ENCODE peak calls at places on chromosomes 13 and 19, in ten cellular contexts. H, E, F, Y, Q, R, J, N, L and T are unnamed samples.

GRCh38 chr19:39915101-39915847 is 19.2 kb downstream of the FCGBP start:
- DNase-seq in H (no peak), E (no peak), F (no peak), Y (no peak), Q (no peak), R (no peak), J (no peak), N (no peak), L (no peak), T (no peak)

GRCh38 chr13:102191951-102192461 is 209.8 kb downstream of the FGF14 start:
- DNase-seq in H (peak), E (no peak), F (peak), Y (no peak), Q (no peak), R (no peak), J (no peak), N (no peak), L (peak), T (no peak)

GRCh38 chr13:112213467-112214245 is 146.7 kb downstream of the SOX1 start:
- DNase-seq in H (no peak), E (no peak), F (no peak), Y (no peak), Q (no peak), R (no peak), J (peak), N (peak), L (no peak), T (no peak)

GRCh38 chr13:80798576-80799133 is 457.7 kb upstream of the SPRY2 start:
- DNase-seq in H (peak), E (no peak), F (peak), Y (no peak), Q (no peak), R (no peak), J (no peak), N (no peak), L (no peak), T (no peak)

GRCh38 chr13:62760724-62761123 is 1345.1 kb upstream of the PCDH20 start:
- DNase-seq in H (no peak), E (no peak), F (no peak), Y (no peak), Q (no peak), R (no peak), J (no peak), N (no peak), L (no peak), T (no peak)

GRCh38 chr19:28296506-28296905 is 916.4 kb downstream of the UQCRFS1 start:
- DNase-seq in H (no peak), E (no peak), F (peak), Y (no peak), Q (no peak), R (no peak), J (no peak), N (no peak), L (peak), T (no peak)

GRCh38 chr13:98910501-98910951 is 67.3 kb downstream of the DOCK9 start:
- DNase-seq in H (peak), E (no peak), F (peak), Y (peak), Q (no peak), R (no peak), J (peak), N (no peak), L (peak), T (no peak)

GRCh38 chr19:55654833-55655647 is at the start of gene U2AF2:
- DNase-seq in H (peak), E (peak), F (peak), Y (peak), Q (peak), R (peak), J (peak), N (peak), L (peak), T (peak)

GRCh38 chr13:43664700-43665191 is 122.0 kb downstream of the ENOX1 start:
- DNase-seq in H (peak), E (peak), F (peak), Y (no peak), Q (no peak), R (peak), J (peak), N (no peak), L (peak), T (no peak)

GRCh38 chr13:110239280-110240120 is 67.5 kb downstream of the COL4A1 start:
- DNase-seq in H (no peak), E (no peak), F (peak), Y (no peak), Q (no peak), R (no peak), J (no peak), N (no peak), L (no peak), T (no peak)

GRCh38 chr19:35557539-35558399 is 5.7 kb downstream of the ATP4A start:
- DNase-seq in H (peak), E (peak), F (peak), Y (peak), Q (no peak), R (peak), J (peak), N (peak), L (peak), T (peak)

GRCh38 chr13:41668130-41668757 is 210.9 kb downstream of the RGCC start:
- DNase-seq in H (peak), E (no peak), F (peak), Y (peak), Q (no peak), R (peak), J (peak), N (no peak), L (peak), T (no peak)

GRCh38 chr13:44117351-44117750 is 237.6 kb downstream of the LACC1 start:
- DNase-seq in H (peak), E (no peak), F (peak), Y (no peak), Q (no peak), R (no peak), J (no peak), N (no peak), L (peak), T (no peak)

GRCh38 chr13:46595136-46595917 is 42.4 kb downstream of the LRCH1 start:
- DNase-seq in H (no peak), E (no peak), F (peak), Y (no peak), Q (no peak), R (no peak), J (no peak), N (no peak), L (peak), T (no peak)

GRCh38 chr19:29325241-29325975 is 112.5 kb upstream of the UQCRFS1 start:
- DNase-seq in H (no peak), E (no peak), F (no peak), Y (no peak), Q (no peak), R (no peak), J (no peak), N (no peak), L (no peak), T (no peak)

GRCh38 chr19:5331790-5332189 is 8.8 kb downstream of the PTPRS start:
- DNase-seq in H (no peak), E (no peak), F (no peak), Y (no peak), Q (no peak), R (no peak), J (no peak), N (no peak), L (no peak), T (no peak)

GRCh38 chr19:36460046-36460445 is 29.3 kb downstream of the ZNF566 start:
- DNase-seq in H (no peak), E (no peak), F (no peak), Y (no peak), Q (no peak), R (no peak), J (no peak), N (no peak), L (no peak), T (no peak)

GRCh38 chr19:7254590-7254989 is 39.6 kb downstream of the INSR start:
- DNase-seq in H (no peak), E (no peak), F (no peak), Y (peak), Q (no peak), R (no peak), J (peak), N (no peak), L (no peak), T (no peak)

GRCh38 chr19:31353826-31354225 is 4.6 kb upstream of the TSHZ3 start:
- DNase-seq in H (no peak), E (no peak), F (no peak), Y (no peak), Q (no peak), R (no peak), J (no peak), N (no peak), L (no peak), T (no peak)

GRCh38 chr13:43546260-43546659 is 240.5 kb downstream of the ENOX1 start:
- DNase-seq in H (peak), E (peak), F (peak), Y (peak), Q (no peak), R (peak), J (no peak), N (no peak), L (peak), T (no peak)

GRCh38 chr19:51784922-51785690 is 9.9 kb upstream of the FPR3 start:
- DNase-seq in H (peak), E (no peak), F (peak), Y (peak), Q (no peak), R (no peak), J (no peak), N (peak), L (peak), T (no peak)

GRCh38 chr19:6126335-6126974 is 9.0 kb upstream of the ACSBG2 start:
- DNase-seq in H (peak), E (no peak), F (peak), Y (no peak), Q (no peak), R (peak), J (peak), N (no peak), L (peak), T (no peak)

GRCh38 chr13:33322965-33323668 is 37.6 kb upstream of the STARD13 start:
- DNase-seq in H (no peak), E (no peak), F (no peak), Y (no peak), Q (no peak), R (no peak), J (no peak), N (no peak), L (no peak), T (no peak)

GRCh38 chr13:35712907-35713685 is 236.6 kb upstream of the MAB21L1 start:
- DNase-seq in H (peak), E (no peak), F (peak), Y (no peak), Q (no peak), R (no peak), J (no peak), N (no peak), L (no peak), T (no peak)
- TF ChIP-seq CTCF in H (no peak), E (no peak), F (peak), Y (no peak), Q (no peak), R (no peak), J (no peak), N (no peak), L (no peak), T (no peak)

GRCh38 chr13:27783111-27783510 is 9.2 kb upstream of the GSX1 start:
- DNase-seq in H (peak), E (no peak), F (no peak), Y (peak), Q (no peak), R (peak), J (no peak), N (no peak), L (peak), T (no peak)
- TF ChIP-seq CTCF in H (peak), E (no peak), F (peak), Y (peak), Q (peak), R (peak), J (no peak), N (peak), L (peak), T (peak)

GRCh38 chr19:11558881-11559828 is at the start of gene ELOF1:
- DNase-seq in H (peak), E (peak), F (peak), Y (peak), Q (peak), R (peak), J (peak), N (peak), L (peak), T (peak)
- TF ChIP-seq CTCF in H (peak), E (no peak), F (peak), Y (peak), Q (peak), R (peak), J (no peak), N (no peak), L (peak), T (peak)

DNA sequence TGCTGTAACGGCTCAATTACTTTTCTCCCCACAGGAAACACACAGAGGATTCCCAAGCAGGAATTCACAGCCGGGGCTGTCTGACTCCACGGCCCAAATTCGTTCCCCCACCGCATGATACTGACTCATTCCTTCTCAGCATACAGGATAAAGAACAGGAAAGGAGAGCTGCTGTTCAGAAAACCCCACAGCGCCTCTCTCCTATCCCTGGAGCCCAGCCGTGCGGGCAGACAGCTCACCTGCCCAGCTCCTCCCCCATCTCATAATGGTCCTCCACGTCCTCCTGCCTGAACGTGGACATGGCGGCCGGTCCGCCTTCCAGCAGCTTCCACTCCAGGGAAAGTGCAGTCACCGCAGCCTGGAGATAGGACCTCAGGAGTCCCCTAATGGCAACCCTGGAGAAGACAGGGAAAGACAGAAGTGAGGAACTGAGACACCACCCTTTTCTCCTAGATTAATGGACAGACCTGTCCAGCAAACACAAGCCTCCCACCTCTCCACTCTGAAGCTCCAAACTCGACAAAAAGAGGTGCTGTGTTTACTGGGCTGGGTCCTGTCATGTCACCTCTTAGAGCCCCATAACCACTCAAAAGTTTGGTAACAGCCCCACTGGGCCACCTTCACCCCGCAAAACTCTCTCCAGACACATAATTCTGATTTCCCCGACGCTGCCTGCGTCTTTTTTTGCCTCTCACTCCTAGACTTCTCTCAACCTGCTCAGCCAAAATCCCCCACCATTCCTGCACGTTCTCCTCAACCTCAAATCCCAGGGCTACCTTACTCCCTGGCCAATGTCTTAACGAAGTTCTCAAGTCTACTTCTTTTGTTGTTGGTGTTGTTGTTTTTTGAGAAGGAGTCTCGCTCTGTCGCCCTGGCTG is 1.2 kb downstream of the DAPK3 start:
- DNase-seq in H (peak), E (peak), F (peak), Y (no peak), Q (no peak), R (peak), J (peak), N (no peak), L (peak), T (no peak)
- TF ChIP-seq CTCF in H (peak), E (no peak), F (peak), Y (peak), Q (no peak), R (peak), J (no peak), N (no peak), L (peak), T (peak)

GRCh38 chr13:30616927-30617314 is 799 bp upstream of the USPL1 start:
- DNase-seq in H (peak), E (no peak), F (peak), Y (peak), Q (no peak), R (peak), J (peak), N (peak), L (peak), T (no peak)

GRCh38 chr13:30615851-30616311 is 1.8 kb upstream of the USPL1 start:
- DNase-seq in H (peak), E (no peak), F (peak), Y (no peak), Q (no peak), R (peak), J (no peak), N (no peak), L (peak), T (no peak)

GRCh38 chr13:30618938-30619289 is 1.2 kb downstream of the USPL1 start:
- DNase-seq in H (no peak), E (no peak), F (no peak), Y (no peak), Q (no peak), R (no peak), J (no peak), N (no peak), L (no peak), T (no peak)

GRCh38 chr13:30618186-30618937 is 642 bp downstream of the USPL1 start:
- DNase-seq in H (no peak), E (peak), F (peak), Y (peak), Q (no peak), R (peak), J (peak), N (peak), L (peak), T (no peak)

GRCh38 chr13:30617315-30618185 is at the start of gene USPL1:
- DNase-seq in H (peak), E (peak), F (peak), Y (peak), Q (peak), R (peak), J (peak), N (peak), L (peak), T (peak)
- TF ChIP-seq CTCF in H (no peak), E (peak), F (no peak), Y (peak), Q (peak), R (no peak), J (no peak), N (peak), L (peak), T (peak)

GRCh38 chr13:27961227-27962085 is 7.7 kb downstream of the CDX2 start:
- DNase-seq in H (no peak), E (no peak), F (no peak), Y (no peak), Q (no peak), R (no peak), J (no peak), N (no peak), L (no peak), T (no peak)

GRCh38 chr13:27962128-27962841 is 6.8 kb downstream of the CDX2 start:
- DNase-seq in H (no peak), E (no peak), F (no peak), Y (no peak), Q (no peak), R (no peak), J (no peak), N (no peak), L (no peak), T (no peak)

GRCh38 chr13:27958928-27959539 is 10.1 kb downstream of the CDX2 start:
- DNase-seq in H (no peak), E (no peak), F (no peak), Y (no peak), Q (no peak), R (no peak), J (no peak), N (no peak), L (no peak), T (no peak)

GRCh38 chr13:27959976-27960361 is 9.1 kb downstream of the CDX2 start:
- DNase-seq in H (no peak), E (no peak), F (no peak), Y (no peak), Q (no peak), R (no peak), J (no peak), N (no peak), L (no peak), T (no peak)

DNA sequence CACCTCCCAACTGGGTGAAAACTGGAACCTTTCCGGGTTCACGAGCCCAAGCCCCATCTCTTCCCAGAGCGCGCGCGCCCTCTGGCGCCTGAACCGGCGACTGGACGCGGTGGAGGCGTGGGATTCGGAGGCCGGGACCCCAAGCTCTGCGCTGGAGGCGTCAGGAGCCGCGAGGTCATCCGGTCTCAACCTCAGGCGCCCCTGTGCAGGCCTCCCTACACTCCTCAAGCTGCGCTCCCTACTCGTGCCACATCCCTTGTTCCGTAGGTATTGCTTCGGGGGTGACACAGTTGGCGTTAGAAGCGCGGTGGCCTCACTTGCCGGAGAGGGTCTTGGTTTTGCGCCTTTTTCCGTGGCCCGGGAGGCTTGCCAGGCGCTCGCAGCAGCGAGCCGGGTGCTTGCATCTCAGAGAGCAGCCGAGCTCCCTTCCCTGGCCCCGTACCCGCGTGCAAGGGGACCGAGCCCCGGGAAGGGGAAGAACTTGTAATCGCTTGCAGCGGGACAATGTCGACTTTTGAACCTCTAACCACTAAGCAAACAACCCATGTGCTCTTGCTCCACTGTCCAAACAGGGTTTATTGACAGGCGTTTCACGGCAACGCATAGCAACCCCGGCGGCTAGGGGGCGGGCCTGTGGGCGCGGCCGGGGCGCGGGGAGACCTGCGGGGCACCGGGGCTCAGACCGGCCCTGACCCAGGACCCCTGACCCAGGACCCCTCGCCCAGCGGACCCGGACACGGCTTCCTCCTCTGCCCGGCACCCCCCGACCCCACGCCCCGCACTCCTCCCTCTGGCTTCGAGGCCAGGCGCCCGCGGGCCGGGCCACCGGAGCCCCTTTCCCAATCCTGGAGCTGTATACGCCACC is 8.5 kb downstream of the CDX2 start:
- DNase-seq in H (peak), E (peak), F (peak), Y (no peak), Q (no peak), R (peak), J (peak), N (peak), L (peak), T (no peak)
- TF ChIP-seq CTCF in H (peak), E (no peak), F (no peak), Y (no peak), Q (peak), R (peak), J (peak), N (peak), L (peak), T (peak)

GRCh38 chr13:26221721-26222522 is at the start of gene RNF6:
- DNase-seq in H (peak), E (peak), F (peak), Y (peak), Q (peak), R (peak), J (peak), N (peak), L (peak), T (peak)
- TF ChIP-seq CTCF in H (no peak), E (no peak), F (peak), Y (no peak), Q (peak), R (no peak), J (no peak), N (peak), L (peak), T (no peak)

GRCh38 chr19:18496167-18496979 is 25.5 kb downstream of the ELL start:
- DNase-seq in H (no peak), E (no peak), F (peak), Y (no peak), Q (no peak), R (no peak), J (peak), N (peak), L (peak), T (no peak)
- TF ChIP-seq CTCF in H (no peak), E (no peak), F (no peak), Y (no peak), Q (no peak), R (no peak), J (no peak), N (no peak), L (no peak), T (no peak)